ENCODE peak calls at places on chromosome 2, in four cellular contexts. One of them, this sample, is unnamed.

GRCh38 chr2:12556762-12557161 is 160.0 kb upstream of the TRIB2 start:
- DNase-seq in effector memory CD4-positive, alpha-beta T cell: no peak
- DNase-seq in mammary epithelial cell: peak; percentile 55
- DNase-seq in heart left ventricle: no peak
- DNase-seq in this sample: no peak

GRCh38 chr2:191539068-191539467 is 138.9 kb upstream of the NABP1 start:
- DNase-seq in effector memory CD4-positive, alpha-beta T cell: no peak
- DNase-seq in mammary epithelial cell: no peak
- DNase-seq in heart left ventricle: no peak
- DNase-seq in this sample: no peak

GRCh38 chr2:85354286-85355072 is at the start of the genes ELMOD3 and RETSAT:
- DNase-seq in effector memory CD4-positive, alpha-beta T cell: peak; percentile 93
- DNase-seq in mammary epithelial cell: peak; percentile 99
- DNase-seq in heart left ventricle: peak; percentile 99
- DNase-seq in this sample: peak; percentile 98

GRCh38 chr2:134273240-134273983 is 19.5 kb downstream of the MGAT5 start:
- DNase-seq in mammary epithelial cell: no peak
- DNase-seq in effector memory CD4-positive, alpha-beta T cell: no peak
- DNase-seq in heart left ventricle: no peak
- DNase-seq in this sample: no peak

GRCh38 chr2:171963198-171963597 is 36.6 kb upstream of the METAP1D start:
- DNase-seq in mammary epithelial cell: no peak
- DNase-seq in heart left ventricle: no peak
- DNase-seq in effector memory CD4-positive, alpha-beta T cell: no peak
- DNase-seq in this sample: no peak

GRCh38 chr2:61380120-61380881 is 90.6 kb downstream of the USP34 start:
- DNase-seq in effector memory CD4-positive, alpha-beta T cell: no peak
- DNase-seq in heart left ventricle: no peak
- DNase-seq in mammary epithelial cell: no peak
- DNase-seq in this sample: no peak

GRCh38 chr2:191678437-191679110 is 638 bp downstream of the NABP1 start:
- DNase-seq in mammary epithelial cell: peak; percentile 62
- DNase-seq in heart left ventricle: peak; percentile 61
- DNase-seq in effector memory CD4-positive, alpha-beta T cell: peak; percentile 18
- DNase-seq in this sample: no peak

GRCh38 chr2:144015036-144015435 is 504.9 kb downstream of the ZEB2 start:
- DNase-seq in mammary epithelial cell: no peak
- DNase-seq in effector memory CD4-positive, alpha-beta T cell: no peak
- DNase-seq in heart left ventricle: no peak
- DNase-seq in this sample: no peak

GRCh38 chr2:118044849-118045248 is 31.0 kb upstream of the CCDC93 start:
- DNase-seq in heart left ventricle: no peak
- DNase-seq in mammary epithelial cell: no peak
- DNase-seq in effector memory CD4-positive, alpha-beta T cell: no peak
- DNase-seq in this sample: no peak

GRCh38 chr2:144510206-144510991 is 9.5 kb downstream of the ZEB2 start:
- DNase-seq in effector memory CD4-positive, alpha-beta T cell: peak; percentile 13
- DNase-seq in heart left ventricle: peak; percentile 73
- DNase-seq in mammary epithelial cell: peak; percentile 38
- DNase-seq in this sample: no peak

GRCh38 chr2:25230128-25230527 is 61.7 kb upstream of the POMC start:
- DNase-seq in heart left ventricle: no peak
- DNase-seq in effector memory CD4-positive, alpha-beta T cell: no peak
- DNase-seq in mammary epithelial cell: no peak
- DNase-seq in this sample: no peak

GRCh38 chr2:96505231-96505889 is at the start of gene NEURL3:
- DNase-seq in effector memory CD4-positive, alpha-beta T cell: no peak
- DNase-seq in mammary epithelial cell: peak; percentile 81
- DNase-seq in heart left ventricle: no peak
- DNase-seq in this sample: no peak

GRCh38 chr2:98013407-98014042 is 17.8 kb upstream of the TMEM131 start:
- DNase-seq in effector memory CD4-positive, alpha-beta T cell: no peak
- DNase-seq in mammary epithelial cell: peak; percentile 46
- DNase-seq in heart left ventricle: no peak
- DNase-seq in this sample: no peak

GRCh38 chr2:3287896-3288295 is 89.7 kb downstream of the EIPR1 start:
- DNase-seq in mammary epithelial cell: no peak
- DNase-seq in effector memory CD4-positive, alpha-beta T cell: no peak
- DNase-seq in heart left ventricle: no peak
- DNase-seq in this sample: no peak

GRCh38 chr2:11427224-11427623 is 38.7 kb downstream of the E2F6 start:
- DNase-seq in effector memory CD4-positive, alpha-beta T cell: no peak
- DNase-seq in heart left ventricle: no peak
- DNase-seq in mammary epithelial cell: no peak
- DNase-seq in this sample: no peak

GRCh38 chr2:25437881-25438662 is 96.3 kb upstream of the DNMT3A start:
- DNase-seq in mammary epithelial cell: no peak
- DNase-seq in effector memory CD4-positive, alpha-beta T cell: no peak
- DNase-seq in heart left ventricle: no peak
- DNase-seq in this sample: no peak

GRCh38 chr2:99473496-99474083 is 16.2 kb downstream of the REV1 start:
- DNase-seq in heart left ventricle: no peak
- DNase-seq in effector memory CD4-positive, alpha-beta T cell: no peak
- DNase-seq in mammary epithelial cell: no peak
- DNase-seq in this sample: no peak
- H3K4me1 ChIP-seq in heart left ventricle: peaks cover 73% of the 10 kb centered on the region
- H3K4me1 ChIP-seq in effector memory CD4-positive, alpha-beta T cell: no peaks in the 10 kb centered on the region
- H3K4me1 ChIP-seq in mammary epithelial cell: peaks cover 48% of the 10 kb centered on the region
- H3K4me1 ChIP-seq in this sample: peaks cover 25% of the 10 kb centered on the region

GRCh38 chr2:168289880-168290279 is 42.5 kb upstream of the STK39 start:
- DNase-seq in mammary epithelial cell: no peak
- DNase-seq in effector memory CD4-positive, alpha-beta T cell: no peak
- DNase-seq in heart left ventricle: no peak
- DNase-seq in this sample: no peak

GRCh38 chr2:168294409-168294808 is 47.0 kb upstream of the STK39 start:
- DNase-seq in mammary epithelial cell: no peak
- DNase-seq in heart left ventricle: no peak
- DNase-seq in effector memory CD4-positive, alpha-beta T cell: no peak
- DNase-seq in this sample: no peak

GRCh38 chr2:168293766-168294165 is 46.4 kb upstream of the STK39 start:
- DNase-seq in mammary epithelial cell: no peak
- DNase-seq in effector memory CD4-positive, alpha-beta T cell: no peak
- DNase-seq in heart left ventricle: no peak
- DNase-seq in this sample: no peak

GRCh38 chr2:168286535-168286934 is 39.1 kb upstream of the STK39 start:
- DNase-seq in mammary epithelial cell: no peak
- DNase-seq in heart left ventricle: no peak
- DNase-seq in effector memory CD4-positive, alpha-beta T cell: no peak
- DNase-seq in this sample: no peak

DNA sequence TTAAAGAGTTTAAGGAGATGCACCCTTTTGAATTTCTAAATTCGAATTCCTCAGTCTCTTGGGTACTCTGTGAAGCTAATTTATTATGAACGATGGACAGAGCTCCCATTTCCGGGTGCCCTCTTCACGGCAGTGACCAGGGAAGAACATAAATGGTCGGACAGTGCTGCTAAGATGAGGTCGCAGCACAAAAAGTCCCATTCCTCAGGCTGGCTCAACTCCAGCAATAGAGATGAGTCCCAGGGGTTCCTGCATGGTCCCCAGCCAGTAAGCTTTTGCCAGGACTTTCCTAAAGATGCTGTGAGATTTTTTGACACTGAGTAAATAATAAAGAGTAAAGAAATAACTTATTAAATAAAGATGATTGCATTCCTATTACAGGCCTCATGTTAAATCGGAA is 43.0 kb upstream of the STK39 start:
- DNase-seq in heart left ventricle: no peak
- DNase-seq in effector memory CD4-positive, alpha-beta T cell: no peak
- DNase-seq in mammary epithelial cell: no peak
- DNase-seq in this sample: no peak
- H3K4me3 ChIP-seq in heart left ventricle: no peak overlapping the region
- H3K4me3 ChIP-seq in effector memory CD4-positive, alpha-beta T cell: no peak overlapping the region
- H3K4me3 ChIP-seq in mammary epithelial cell: no peak overlapping the region
- H3K4me3 ChIP-seq in this sample: no peak overlapping the region

GRCh38 chr2:81872043-81872442 is 1567.5 kb upstream of the LRRTM1 start:
- DNase-seq in effector memory CD4-positive, alpha-beta T cell: no peak
- DNase-seq in heart left ventricle: no peak
- DNase-seq in mammary epithelial cell: no peak
- DNase-seq in this sample: no peak

DNA sequence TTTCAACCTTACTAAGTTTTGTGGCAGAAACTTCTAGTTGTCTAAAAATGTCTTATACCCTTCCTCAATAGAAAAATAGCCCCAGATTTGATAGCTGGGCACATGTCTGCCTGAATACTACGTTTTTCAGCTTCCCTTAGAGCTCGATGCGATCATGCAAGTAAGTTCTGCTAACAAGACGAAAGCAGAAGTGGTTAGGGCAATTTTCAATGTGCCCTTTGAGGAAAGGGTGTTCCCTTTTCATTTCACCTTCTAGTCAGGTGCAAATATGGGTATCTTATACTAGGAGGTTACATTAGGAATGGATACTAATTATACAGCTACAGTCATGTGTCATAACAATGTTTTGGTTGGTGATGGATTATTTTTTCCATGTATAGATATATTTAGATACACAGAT is 1572.1 kb upstream of the LRRTM1 start:
- DNase-seq in mammary epithelial cell: no peak
- DNase-seq in heart left ventricle: no peak
- DNase-seq in effector memory CD4-positive, alpha-beta T cell: no peak
- DNase-seq in this sample: no peak
- H3K9me3 ChIP-seq in mammary epithelial cell: no peaks in the 10 kb centered on the region
- H3K9me3 ChIP-seq in heart left ventricle: no peaks in the 10 kb centered on the region
- H3K9me3 ChIP-seq in effector memory CD4-positive, alpha-beta T cell: no peaks in the 10 kb centered on the region
- H3K9me3 ChIP-seq in this sample: no peaks in the 10 kb centered on the region

GRCh38 chr2:215912299-215912842 is 101.0 kb downstream of the MREG start:
- DNase-seq in effector memory CD4-positive, alpha-beta T cell: no peak
- DNase-seq in mammary epithelial cell: no peak
- DNase-seq in heart left ventricle: no peak
- DNase-seq in this sample: no peak

GRCh38 chr2:215907147-215907546 is 106.2 kb downstream of the MREG start:
- DNase-seq in mammary epithelial cell: no peak
- DNase-seq in heart left ventricle: no peak
- DNase-seq in effector memory CD4-positive, alpha-beta T cell: no peak
- DNase-seq in this sample: no peak

GRCh38 chr2:215914067-215914776 is 99.1 kb downstream of the MREG start:
- DNase-seq in heart left ventricle: no peak
- DNase-seq in mammary epithelial cell: no peak
- DNase-seq in effector memory CD4-positive, alpha-beta T cell: no peak
- DNase-seq in this sample: no peak

GRCh38 chr2:215914777-215915165 is 98.6 kb downstream of the MREG start:
- DNase-seq in effector memory CD4-positive, alpha-beta T cell: no peak
- DNase-seq in mammary epithelial cell: no peak
- DNase-seq in heart left ventricle: no peak
- DNase-seq in this sample: no peak

GRCh38 chr2:215911686-215912085 is 101.7 kb downstream of the MREG start:
- DNase-seq in effector memory CD4-positive, alpha-beta T cell: no peak
- DNase-seq in heart left ventricle: no peak
- DNase-seq in mammary epithelial cell: no peak
- DNase-seq in this sample: no peak
- H3K4me1 ChIP-seq in effector memory CD4-positive, alpha-beta T cell: no peaks in the 10 kb centered on the region
- H3K4me1 ChIP-seq in heart left ventricle: no peaks in the 10 kb centered on the region
- H3K4me1 ChIP-seq in mammary epithelial cell: no peaks in the 10 kb centered on the region
- H3K4me1 ChIP-seq in this sample: no peaks in the 10 kb centered on the region

GRCh38 chr2:207142461-207142860 is 23.3 kb downstream of the KLF7 start:
- DNase-seq in heart left ventricle: no peak
- DNase-seq in effector memory CD4-positive, alpha-beta T cell: no peak
- DNase-seq in mammary epithelial cell: no peak
- DNase-seq in this sample: no peak
- H3K4me3 ChIP-seq in heart left ventricle: no peak overlapping the region
- H3K4me3 ChIP-seq in effector memory CD4-positive, alpha-beta T cell: peak overlapping the region; percentile 39
- H3K4me3 ChIP-seq in mammary epithelial cell: no peak overlapping the region
- H3K4me3 ChIP-seq in this sample: no peak overlapping the region

GRCh38 chr2:112033600-112033999 is 21.5 kb upstream of the TMEM87B start:
- DNase-seq in effector memory CD4-positive, alpha-beta T cell: no peak
- DNase-seq in mammary epithelial cell: peak; percentile 68
- DNase-seq in heart left ventricle: no peak
- DNase-seq in this sample: no peak

GRCh38 chr2:112031916-112032582 is 23.0 kb upstream of the TMEM87B start:
- DNase-seq in heart left ventricle: no peak
- DNase-seq in effector memory CD4-positive, alpha-beta T cell: no peak
- DNase-seq in mammary epithelial cell: peak; percentile 71
- DNase-seq in this sample: no peak

GRCh38 chr2:112034924-112035323 is 20.1 kb upstream of the TMEM87B start:
- DNase-seq in effector memory CD4-positive, alpha-beta T cell: no peak
- DNase-seq in mammary epithelial cell: no peak
- DNase-seq in heart left ventricle: no peak
- DNase-seq in this sample: no peak

GRCh38 chr2:112031473-112031872 is 23.6 kb upstream of the TMEM87B start:
- DNase-seq in heart left ventricle: no peak
- DNase-seq in effector memory CD4-positive, alpha-beta T cell: no peak
- DNase-seq in mammary epithelial cell: no peak
- DNase-seq in this sample: no peak

GRCh38 chr2:112032615-112033457 is 22.2 kb upstream of the TMEM87B start:
- DNase-seq in heart left ventricle: peak; percentile 38
- DNase-seq in effector memory CD4-positive, alpha-beta T cell: no peak
- DNase-seq in mammary epithelial cell: peak; percentile 91
- DNase-seq in this sample: no peak
- H3K9me3 ChIP-seq in heart left ventricle: no peaks in the 10 kb centered on the region
- H3K9me3 ChIP-seq in effector memory CD4-positive, alpha-beta T cell: no peaks in the 10 kb centered on the region
- H3K9me3 ChIP-seq in mammary epithelial cell: no peaks in the 10 kb centered on the region
- H3K9me3 ChIP-seq in this sample: no peaks in the 10 kb centered on the region

GRCh38 chr2:102755284-102755683 is 6.5 kb upstream of the TMEM182 start:
- DNase-seq in mammary epithelial cell: no peak
- DNase-seq in heart left ventricle: no peak
- DNase-seq in effector memory CD4-positive, alpha-beta T cell: no peak
- DNase-seq in this sample: no peak

GRCh38 chr2:102753563-102754159 is 8.2 kb upstream of the TMEM182 start:
- DNase-seq in mammary epithelial cell: peak; percentile 47
- DNase-seq in effector memory CD4-positive, alpha-beta T cell: no peak
- DNase-seq in heart left ventricle: no peak
- DNase-seq in this sample: peak; percentile 6

GRCh38 chr2:102749938-102750337 is 11.9 kb upstream of the TMEM182 start:
- DNase-seq in heart left ventricle: no peak
- DNase-seq in mammary epithelial cell: no peak
- DNase-seq in effector memory CD4-positive, alpha-beta T cell: no peak
- DNase-seq in this sample: no peak

GRCh38 chr2:102758433-102758832 is 3.4 kb upstream of the TMEM182 start:
- DNase-seq in mammary epithelial cell: no peak
- DNase-seq in heart left ventricle: no peak
- DNase-seq in effector memory CD4-positive, alpha-beta T cell: no peak
- DNase-seq in this sample: no peak

DNA sequence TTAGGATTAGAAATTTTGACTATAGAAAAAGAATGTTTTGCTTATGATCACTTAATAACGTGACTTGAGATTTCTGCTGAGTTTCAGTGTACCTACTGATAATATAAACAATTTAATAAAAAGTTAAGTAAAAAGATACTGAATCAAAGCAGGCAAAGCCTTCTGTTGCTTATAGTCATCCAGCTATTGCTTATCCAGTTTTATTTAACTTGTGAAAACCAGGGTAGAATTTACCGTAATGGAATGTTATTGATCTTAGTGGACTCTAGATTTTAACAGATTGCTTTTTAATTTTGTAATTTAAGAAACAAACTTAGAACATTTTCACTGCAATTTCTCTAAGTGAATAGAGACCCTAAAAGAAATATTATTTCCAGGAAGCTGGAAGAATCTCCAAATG is 7.1 kb upstream of the TMEM182 start:
- DNase-seq in effector memory CD4-positive, alpha-beta T cell: no peak
- DNase-seq in heart left ventricle: no peak
- DNase-seq in mammary epithelial cell: no peak
- DNase-seq in this sample: no peak
- H3K4me1 ChIP-seq in effector memory CD4-positive, alpha-beta T cell: no peaks in the 10 kb centered on the region
- H3K4me1 ChIP-seq in heart left ventricle: no peaks in the 10 kb centered on the region
- H3K4me1 ChIP-seq in mammary epithelial cell: no peaks in the 10 kb centered on the region
- H3K4me1 ChIP-seq in this sample: no peaks in the 10 kb centered on the region

This sample was measured in CD8-positive, alpha-beta memory T cell.